ENCODE peak calls at places on chromosomes 13 and 19, in seven cellular contexts. K, N, O, Q, E, L and X are unnamed samples.
A peak's percentile ranks its signal among the peaks of the same experiment; 100 is the strongest.

GRCh38 chr13:39787086-39787487 is 131.6 kb downstream of the COG6 start:
- DNase-seq in K (peak; percentile 18), N (no peak), O (no peak), Q (no peak), E (no peak), L (peak; percentile 63), X (no peak)

GRCh38 chr13:95176611-95177259 is 124.5 kb downstream of the ABCC4 start:
- DNase-seq in K (no peak), N (peak; percentile 26), O (no peak), Q (no peak), E (no peak), L (peak; percentile 58), X (no peak)

GRCh38 chr13:45219938-45220375 is 19.1 kb upstream of the KCTD4 start:
- DNase-seq in K (no peak), N (peak; percentile 70), O (peak; percentile 100), Q (no peak), E (no peak), L (peak; percentile 46), X (peak; percentile 90)

GRCh38 chr13:98143601-98144500 is 957 bp downstream of the FARP1 start:
- DNase-seq in K (no peak), N (peak; percentile 23), O (no peak), Q (no peak), E (no peak), L (peak; percentile 61), X (peak; percentile 35)

GRCh38 chr19:58054792-58055482 is 4.1 kb upstream of the ZNF135 start:
- DNase-seq in K (no peak), N (no peak), O (peak; percentile 1), Q (no peak), E (no peak), L (peak; percentile 38), X (no peak)

GRCh38 chr19:21463449-21464105 is 41.8 kb upstream of the ZNF429 start:
- DNase-seq in K (no peak), N (no peak), O (no peak), Q (no peak), E (no peak), L (peak; percentile 48), X (no peak)

GRCh38 chr19:52992109-52993004 is 21.4 kb upstream of the ERVV-1 start:
- DNase-seq in K (no peak), N (no peak), O (no peak), Q (no peak), E (no peak), L (peak; percentile 23), X (no peak)

GRCh38 chr19:32012886-32013635 is 332.3 kb upstream of the ZNF507 start:
- DNase-seq in K (no peak), N (no peak), O (no peak), Q (no peak), E (no peak), L (no peak), X (no peak)

GRCh38 chr19:46202872-46203860 is 26.4 kb upstream of the IGFL1 start:
- DNase-seq in K (no peak), N (no peak), O (no peak), Q (no peak), E (no peak), L (no peak), X (no peak)

GRCh38 chr13:19958119-19959111 is at the start of gene ZMYM2:
- DNase-seq in K (peak; percentile 94), N (peak; percentile 95), O (peak; percentile 81), Q (peak; percentile 77), E (peak; percentile 78), L (peak; percentile 99), X (peak; percentile 95)

GRCh38 chr19:3712663-3713531 is 4.7 kb downstream of the TJP3 start:
- DNase-seq in K (no peak), N (no peak), O (no peak), Q (no peak), E (no peak), L (no peak), X (peak; percentile 62)

GRCh38 chr19:39498262-39499081 is at the start of gene DLL3:
- DNase-seq in K (no peak), N (peak; percentile 40), O (no peak), Q (no peak), E (no peak), L (no peak), X (no peak)

GRCh38 chr19:6654347-6655310 is 15.3 kb downstream of the TNFSF14 start:
- DNase-seq in K (no peak), N (no peak), O (no peak), Q (no peak), E (no peak), L (no peak), X (no peak)

GRCh38 chr13:36158606-36159005 is 27.4 kb upstream of the DCLK1 start:
- DNase-seq in K (no peak), N (no peak), O (peak; percentile 61), Q (no peak), E (no peak), L (no peak), X (peak; percentile 45)

GRCh38 chr13:91399189-91400093 is 1.0 kb downstream of the GPC5 start:
- DNase-seq in K (no peak), N (no peak), O (no peak), Q (no peak), E (no peak), L (no peak), X (no peak)

GRCh38 chr13:99176309-99177276 is 24.1 kb upstream of the UBAC2 start:
- DNase-seq in K (peak; percentile 78), N (peak; percentile 14), O (peak; percentile 49), Q (no peak), E (no peak), L (peak; percentile 65), X (peak; percentile 77)

GRCh38 chr13:99450416-99450815 is 50.9 kb upstream of the TM9SF2 start:
- DNase-seq in K (no peak), N (no peak), O (no peak), Q (no peak), E (no peak), L (no peak), X (no peak)

GRCh38 chr19:55098716-55099556 is 18.5 kb downstream of the PPP1R12C start:
- DNase-seq in K (no peak), N (no peak), O (no peak), Q (no peak), E (no peak), L (no peak), X (no peak)

GRCh38 chr19:55101261-55101660 is 16.2 kb downstream of the PPP1R12C start:
- DNase-seq in K (no peak), N (no peak), O (no peak), Q (no peak), E (no peak), L (no peak), X (no peak)

GRCh38 chr19:55097864-55098715 is 19.3 kb downstream of the PPP1R12C start:
- DNase-seq in K (no peak), N (no peak), O (no peak), Q (no peak), E (no peak), L (no peak), X (no peak)

GRCh38 chr19:55103190-55103589 is 14.2 kb downstream of the PPP1R12C start:
- DNase-seq in K (no peak), N (no peak), O (no peak), Q (no peak), E (no peak), L (no peak), X (no peak)

GRCh38 chr19:55099557-55100506 is 17.6 kb downstream of the PPP1R12C start:
- DNase-seq in K (no peak), N (no peak), O (no peak), Q (no peak), E (no peak), L (no peak), X (no peak)
- TF ChIP-seq CTCF in K (no peak), N (peak; percentile 59), O (no peak), Q (no peak), E (no peak), L (peak; percentile 4), X (no peak)

GRCh38 chr13:68304287-68304893 is 1074.3 kb upstream of the PCDH9 start:
- DNase-seq in K (no peak), N (no peak), O (peak; percentile 16), Q (no peak), E (no peak), L (peak; percentile 3), X (peak; percentile 62)
- TF ChIP-seq CTCF in K (peak; percentile 48), N (peak; percentile 69), O (peak; percentile 35), Q (peak; percentile 46), E (peak; percentile 10), L (peak; percentile 30), X (peak; percentile 60)

GRCh38 chr13:50127017-50127725 is 111.9 kb downstream of the KCNRG start:
- DNase-seq in K (peak; percentile 59), N (peak; percentile 26), O (no peak), Q (no peak), E (no peak), L (peak; percentile 76), X (no peak)
- TF ChIP-seq CTCF in K (no peak), N (no peak), O (no peak), Q (no peak), E (no peak), L (no peak), X (no peak)

GRCh38 chr13:51912091-51912490 is 50.3 kb downstream of the CCDC70 start:
- DNase-seq in K (no peak), N (no peak), O (peak; percentile 34), Q (no peak), E (no peak), L (no peak), X (no peak)

GRCh38 chr13:51914137-51914493 is 52.3 kb downstream of the CCDC70 start:
- DNase-seq in K (no peak), N (no peak), O (peak; percentile 12), Q (no peak), E (no peak), L (no peak), X (no peak)

GRCh38 chr13:51912511-51913225 is 50.9 kb downstream of the CCDC70 start:
- DNase-seq in K (no peak), N (no peak), O (no peak), Q (no peak), E (no peak), L (no peak), X (no peak)

GRCh38 chr13:51916419-51916818 is 54.6 kb downstream of the CCDC70 start:
- DNase-seq in K (no peak), N (no peak), O (no peak), Q (no peak), E (no peak), L (no peak), X (no peak)

DNA sequence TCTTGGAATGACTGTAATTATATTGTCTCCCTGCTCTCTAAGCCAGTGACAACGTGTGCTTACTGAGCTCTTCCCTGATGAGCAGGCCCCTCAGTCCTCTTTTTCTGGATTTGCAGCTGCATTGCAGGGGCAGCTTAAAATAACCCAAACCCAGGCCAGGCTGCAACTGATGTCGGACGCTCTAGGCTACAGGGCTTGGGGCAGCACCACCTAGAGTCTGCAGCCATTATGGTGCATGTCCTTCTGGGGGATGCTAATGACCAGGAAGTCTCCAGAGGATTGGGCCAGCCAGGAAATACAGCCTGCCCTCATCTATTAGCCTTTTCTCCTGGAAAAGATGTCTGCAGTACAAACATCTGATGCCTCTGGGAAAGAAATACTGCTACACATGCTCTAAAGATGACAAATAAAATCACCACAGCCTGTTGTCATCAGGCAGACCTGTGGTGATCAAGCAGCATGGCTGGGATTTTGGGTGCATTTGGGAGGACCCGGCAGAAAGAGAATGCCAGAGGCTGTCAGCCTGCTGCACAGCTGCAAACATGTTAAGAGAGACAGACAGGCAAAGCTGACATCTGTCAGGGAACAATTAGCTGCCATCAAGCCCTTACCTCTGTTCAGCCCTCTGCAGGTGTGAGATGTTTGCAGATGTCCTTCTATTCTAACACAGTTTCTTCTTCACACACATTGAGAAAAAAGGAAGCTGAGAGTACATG is 51.8 kb downstream of the CCDC70 start:
- DNase-seq in K (no peak), N (no peak), O (no peak), Q (no peak), E (no peak), L (no peak), X (no peak)
- TF ChIP-seq CTCF in K (no peak), N (peak; percentile 12), O (no peak), Q (no peak), E (no peak), L (peak; percentile 3), X (no peak)

GRCh38 chr19:36378625-36379509 is at the start of gene ZFP14:
- DNase-seq in K (peak; percentile 83), N (peak; percentile 86), O (peak; percentile 85), Q (peak; percentile 70), E (peak; percentile 60), L (peak; percentile 96), X (peak; percentile 96)
- TF ChIP-seq CTCF in K (peak; percentile 13), N (peak; percentile 38), O (peak; percentile 35), Q (peak; percentile 41), E (no peak), L (peak; percentile 25), X (peak; percentile 30)